ENCODE peak calls at places on chromosome 3, in eight cellular contexts. F is fibroblast of mammary gland, L is AG04450, Y is upper lobe of right lung, B is PC-3, G is esophagus muscularis mucosa, U is adrenal gland, T is SK-N-SH. J is an unnamed sample.
A peak's percentile ranks its signal among the peaks of the same experiment; 100 is the strongest.

GRCh38 chr3:186772886-186773417 is 10.4 kb upstream of the EIF4A2 start:
- DNase-seq in T (peak; percentile 25), G (peak; percentile 94), Y (peak; percentile 88), B (no peak), F (no peak), L (no peak), U (peak; percentile 83), J (no peak)

GRCh38 chr3:97910931-97911351 is 61.3 kb downstream of the RIOX2 start:
- DNase-seq in G (no peak), B (no peak), L (no peak), U (peak; percentile 54), Y (no peak), T (no peak), F (no peak), J (no peak)

GRCh38 chr3:125017406-125017805 is 38.4 kb downstream of the HEG1 start:
- DNase-seq in G (no peak), T (no peak), U (no peak), Y (no peak), L (no peak), B (no peak), F (peak; percentile 27), J (no peak)

GRCh38 chr3:32200490-32200889 is 38.0 kb upstream of the CMTM8 start:
- DNase-seq in T (no peak), Y (no peak), B (no peak), L (no peak), U (peak; percentile 70), F (peak; percentile 93), G (no peak), J (no peak)

GRCh38 chr3:12004741-12005513 is 739 bp downstream of the SYN2 start:
- DNase-seq in T (peak; percentile 80), U (no peak), L (no peak), F (no peak), G (no peak), Y (no peak), B (no peak), J (no peak)

GRCh38 chr3:111277226-111277625 is 205.6 kb downstream of the NECTIN3 start:
- DNase-seq in B (peak; percentile 37), U (no peak), F (peak; percentile 36), L (peak; percentile 29), T (no peak), Y (no peak), G (no peak), J (no peak)

GRCh38 chr3:123755085-123755484 is 129.0 kb downstream of the MYLK start:
- DNase-seq in Y (peak; percentile 73), F (no peak), G (peak; percentile 55), T (no peak), L (no peak), B (no peak), U (no peak), J (peak; percentile 93)

GRCh38 chr3:122977645-122978466 is 49.7 kb downstream of the SEMA5B start:
- DNase-seq in U (no peak), F (peak; percentile 59), L (peak; percentile 27), T (peak; percentile 63), G (no peak), B (peak; percentile 61), Y (peak; percentile 77), J (peak; percentile 82)

GRCh38 chr3:149435936-149436885 is 38.3 kb upstream of the TM4SF4 start:
- DNase-seq in Y (no peak), L (no peak), G (no peak), U (no peak), F (peak; percentile 49), T (no peak), B (no peak), J (no peak)

GRCh38 chr3:45055032-45055410 is 28.9 kb downstream of the CLEC3B start:
- DNase-seq in F (peak; percentile 86), B (peak; percentile 57), T (no peak), U (no peak), L (peak; percentile 59), Y (no peak), G (no peak), J (peak; percentile 50)

GRCh38 chr3:27542469-27542868 is 58.3 kb upstream of the SLC4A7 start:
- DNase-seq in F (peak; percentile 46), L (no peak), Y (no peak), U (peak; percentile 58), T (no peak), B (no peak), G (no peak), J (peak; percentile 82)

GRCh38 chr3:72661115-72661457 is 187.2 kb downstream of the SHQ1 start:
- DNase-seq in F (peak; percentile 79), U (peak; percentile 94), T (peak; percentile 78), G (no peak), L (peak; percentile 29), Y (peak; percentile 79), B (peak; percentile 98), J (peak; percentile 45)

GRCh38 chr3:155365178-155365783 is 71.8 kb upstream of the STRIT1 start:
- DNase-seq in B (no peak), L (no peak), Y (no peak), T (no peak), F (no peak), U (no peak), G (no peak), J (no peak)

GRCh38 chr3:188402229-188402628 is 248.3 kb downstream of the LPP start:
- DNase-seq in G (no peak), B (no peak), U (no peak), F (no peak), L (no peak), T (no peak), Y (no peak), J (no peak)

GRCh38 chr3:128317698-128318231 is 148.9 kb downstream of the DNAJB8 start:
- DNase-seq in B (no peak), Y (peak; percentile 52), U (peak; percentile 56), L (no peak), T (peak; percentile 62), F (no peak), G (no peak), J (no peak)

GRCh38 chr3:126267169-126267975 is 87.0 kb upstream of the ALDH1L1 start:
- DNase-seq in L (peak; percentile 84), U (peak; percentile 80), T (peak; percentile 82), B (peak; percentile 56), G (peak; percentile 94), Y (peak; percentile 93), F (peak; percentile 75), J (peak; percentile 78)
- TF ChIP-seq CTCF in L (peak; percentile 26), U (no peak), T (no peak), B (peak; percentile 19), G (peak; percentile 14), Y (peak; percentile 32), F (no peak), J (peak; percentile 24)

GRCh38 chr3:177345049-177345972 is 148.0 kb upstream of the TBL1XR1 start:
- DNase-seq in L (peak; percentile 89), T (peak; percentile 28), G (peak; percentile 95), U (peak; percentile 98), B (peak; percentile 97), F (peak; percentile 93), Y (peak; percentile 82), J (peak; percentile 91)
- H3K4me3 ChIP-seq in L (no peak overlapping the region), T (no peak overlapping the region), G (no peak overlapping the region), U (no peak overlapping the region), B (peak overlapping the region; percentile 11), F (no peak overlapping the region), Y (no peak overlapping the region), J (no peak overlapping the region)

GRCh38 chr3:67819447-67819846 is 165.0 kb upstream of the SUCLG2 start:
- DNase-seq in T (no peak), B (peak; percentile 3), U (peak; percentile 55), G (no peak), L (no peak), F (no peak), Y (no peak), J (no peak)
- TF ChIP-seq CTCF in T (peak; percentile 18), B (peak; percentile 47), U (peak; percentile 12), G (no peak), L (no peak), F (no peak), Y (peak; percentile 30), J (peak; percentile 67)

DNA sequence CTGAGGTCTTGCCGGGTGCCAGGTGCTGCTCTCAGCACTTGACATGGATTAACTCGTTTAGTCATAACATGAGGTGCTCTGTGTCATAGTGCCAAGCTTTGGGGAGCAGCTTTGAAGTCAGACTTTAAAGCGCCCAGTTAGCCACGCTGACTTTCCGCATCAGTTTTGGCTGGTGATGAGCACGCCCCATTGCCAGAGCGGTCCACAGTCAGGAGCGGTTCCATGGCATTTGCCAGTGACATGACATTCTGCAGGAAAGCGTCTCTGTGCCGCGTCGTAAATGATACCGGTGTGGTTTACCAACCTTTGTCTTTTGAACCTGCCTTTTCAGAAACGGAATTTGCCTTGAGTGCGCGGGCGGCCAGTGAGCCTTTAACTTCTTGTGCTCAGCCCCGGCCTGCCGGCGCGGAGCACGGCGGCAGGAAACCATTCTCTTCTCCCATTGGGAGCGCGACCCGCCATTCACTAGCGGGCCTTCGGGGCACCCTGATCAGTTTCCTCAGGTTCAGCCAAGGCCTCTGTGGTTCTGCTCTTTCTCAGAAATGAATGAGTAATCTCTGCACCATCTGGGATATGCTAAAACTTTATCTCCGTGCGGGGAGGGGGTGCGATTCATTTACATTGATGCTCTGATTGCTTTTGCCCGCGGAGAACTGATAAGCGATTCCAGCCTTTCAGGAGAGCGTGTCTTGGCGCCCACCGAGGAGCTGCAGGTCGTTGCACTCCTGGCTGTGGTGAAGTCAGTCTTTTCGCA is 1.7 kb upstream of the SLC2A2 start:
- DNase-seq in T (peak; percentile 65), L (peak; percentile 79), Y (peak; percentile 72), F (peak; percentile 91), G (no peak), U (peak; percentile 59), B (no peak), J (peak; percentile 56)
- H3K4me3 ChIP-seq in T (peak overlapping the region; percentile 41), L (peak overlapping the region; percentile 44), Y (peak overlapping the region; percentile 32), F (peak overlapping the region; percentile 40), G (peak overlapping the region; percentile 42), U (no peak overlapping the region), B (no peak overlapping the region), J (peak overlapping the region; percentile 36)

J was measured in epithelial cell of proximal tubule.